ENCODE peak calls at places on chromosome 6, in eight cellular contexts. N is stomach, Q is H1, B is uterus, Y is HCT116, L is GM12878, G is upper lobe of left lung, I is body of pancreas. R is an unnamed sample.

GRCh38 chr6:88520445-88520844 is 354.3 kb upstream of the CNR1 start:
- DNase-seq in Y (no peak), N (no peak), Q (no peak), B (no peak), I (no peak), L (no peak), G (no peak), R (no peak)

GRCh38 chr6:139126255-139126654 is 8.6 kb upstream of the HECA start:
- DNase-seq in L (no peak), Y (no peak), B (no peak), N (no peak), Q (no peak), I (no peak), G (no peak), R (no peak)

GRCh38 chr6:128521302-128521632 is 868 bp upstream of the PTPRK start:
- DNase-seq in G (no peak), B (no peak), I (no peak), N (no peak), Q (no peak), L (no peak), Y (no peak), R (no peak)

GRCh38 chr6:73796881-73797280 is 100.9 kb downstream of the CD109 start:
- DNase-seq in Q (no peak), L (no peak), N (no peak), I (no peak), Y (no peak), G (no peak), B (no peak), R (no peak)

GRCh38 chr6:159934181-159934580 is 34.7 kb upstream of the IGF2R start:
- DNase-seq in I (no peak), B (no peak), Y (no peak), L (no peak), N (no peak), G (no peak), Q (no peak), R (no peak)

GRCh38 chr6:75275067-75275466 is 9.5 kb downstream of the TMEM30A start:
- DNase-seq in N (no peak), G (no peak), Q (no peak), I (no peak), L (no peak), Y (no peak), B (no peak), R (no peak)

GRCh38 chr6:118370722-118371121 is 177.4 kb upstream of the PLN start:
- DNase-seq in Q (no peak), L (no peak), N (no peak), B (no peak), Y (no peak), G (no peak), I (no peak), R (no peak)

GRCh38 chr6:68196645-68197044 is 438.4 kb upstream of the ADGRB3 start:
- DNase-seq in Q (no peak), B (no peak), G (no peak), I (no peak), Y (no peak), N (no peak), L (no peak), R (no peak)

GRCh38 chr6:47168176-47168575 is 126.0 kb upstream of the ADGRF1 start:
- DNase-seq in B (peak), N (peak), L (no peak), I (no peak), G (peak), Q (no peak), Y (peak), R (no peak)

GRCh38 chr6:133542056-133542821 is 301.1 kb downstream of the EYA4 start:
- DNase-seq in Q (no peak), Y (no peak), G (no peak), B (no peak), L (no peak), I (no peak), N (no peak), R (no peak)

GRCh38 chr6:142420822-142421221 is 119.0 kb downstream of the ADGRG6 start:
- DNase-seq in N (no peak), Q (no peak), G (no peak), B (no peak), I (no peak), Y (no peak), L (no peak), R (no peak)

GRCh38 chr6:155832596-155832995 is 377.0 kb upstream of the NOX3 start:
- DNase-seq in I (no peak), L (no peak), B (no peak), G (no peak), N (no peak), Q (peak), Y (no peak), R (no peak)

GRCh38 chr6:57822896-57823358 is 505.5 kb downstream of the PRIM2 start:
- DNase-seq in Y (no peak), Q (peak), L (no peak), I (no peak), G (no peak), B (no peak), N (no peak), R (no peak)

GRCh38 chr6:100614386-100614785 is 149.7 kb upstream of the SIM1 start:
- DNase-seq in Q (no peak), Y (no peak), I (no peak), L (no peak), G (no peak), N (no peak), B (no peak), R (no peak)

GRCh38 chr6:129593233-129593564 is 116.8 kb downstream of the ARHGAP18 start:
- DNase-seq in Q (no peak), I (no peak), Y (no peak), B (no peak), L (no peak), G (no peak), N (no peak), R (no peak)

GRCh38 chr6:21033575-21034026 is 499.3 kb downstream of the CDKAL1 start:
- DNase-seq in Y (no peak), B (peak), I (peak), N (no peak), G (no peak), L (no peak), Q (no peak), R (no peak)

GRCh38 chr6:37807656-37808055 is 11.9 kb upstream of the ZFAND3 start:
- DNase-seq in Q (no peak), N (no peak), I (peak), B (no peak), G (no peak), L (no peak), Y (no peak), R (no peak)

GRCh38 chr6:32069878-32070515 is 31.8 kb downstream of the CYP21A2 start:
- DNase-seq in B (no peak), I (no peak), Q (no peak), Y (no peak), G (no peak), L (no peak), N (no peak), R (no peak)

GRCh38 chr6:106422551-106422950 is 62.0 kb downstream of the CRYBG1 start:
- DNase-seq in L (no peak), Y (no peak), I (no peak), Q (no peak), N (no peak), G (no peak), B (no peak), R (no peak)

GRCh38 chr6:81238390-81238789 is 514.1 kb downstream of the TENT5A start:
- DNase-seq in Y (no peak), B (no peak), N (no peak), Q (no peak), I (no peak), L (no peak), G (no peak), R (no peak)

GRCh38 chr6:2755456-2755855 is 4.7 kb upstream of the MYLK4 start:
- DNase-seq in N (no peak), I (no peak), L (no peak), Y (no peak), Q (no peak), G (no peak), B (no peak), R (no peak)

GRCh38 chr6:2754911-2755310 is 4.2 kb upstream of the MYLK4 start:
- DNase-seq in G (no peak), N (no peak), B (no peak), Q (no peak), Y (no peak), L (no peak), I (no peak), R (no peak)

GRCh38 chr6:2758980-2759379 is 6.2 kb upstream of the WRNIP1 start:
- DNase-seq in Q (no peak), I (no peak), G (no peak), N (no peak), B (no peak), Y (no peak), L (no peak), R (no peak)

GRCh38 chr6:2756245-2756644 is 5.5 kb upstream of the MYLK4 start:
- DNase-seq in Y (no peak), L (no peak), N (no peak), I (no peak), B (no peak), G (no peak), Q (no peak), R (no peak)

GRCh38 chr6:2756687-2757224 is 6.0 kb upstream of the MYLK4 start:
- DNase-seq in B (no peak), I (no peak), Q (no peak), N (no peak), G (no peak), L (no peak), Y (no peak), R (no peak)
- H3K27ac ChIP-seq in B (no peak), I (no peak), Q (no peak), N (no peak), G (no peak), L (no peak), Y (no peak), R (no peak)

DNA sequence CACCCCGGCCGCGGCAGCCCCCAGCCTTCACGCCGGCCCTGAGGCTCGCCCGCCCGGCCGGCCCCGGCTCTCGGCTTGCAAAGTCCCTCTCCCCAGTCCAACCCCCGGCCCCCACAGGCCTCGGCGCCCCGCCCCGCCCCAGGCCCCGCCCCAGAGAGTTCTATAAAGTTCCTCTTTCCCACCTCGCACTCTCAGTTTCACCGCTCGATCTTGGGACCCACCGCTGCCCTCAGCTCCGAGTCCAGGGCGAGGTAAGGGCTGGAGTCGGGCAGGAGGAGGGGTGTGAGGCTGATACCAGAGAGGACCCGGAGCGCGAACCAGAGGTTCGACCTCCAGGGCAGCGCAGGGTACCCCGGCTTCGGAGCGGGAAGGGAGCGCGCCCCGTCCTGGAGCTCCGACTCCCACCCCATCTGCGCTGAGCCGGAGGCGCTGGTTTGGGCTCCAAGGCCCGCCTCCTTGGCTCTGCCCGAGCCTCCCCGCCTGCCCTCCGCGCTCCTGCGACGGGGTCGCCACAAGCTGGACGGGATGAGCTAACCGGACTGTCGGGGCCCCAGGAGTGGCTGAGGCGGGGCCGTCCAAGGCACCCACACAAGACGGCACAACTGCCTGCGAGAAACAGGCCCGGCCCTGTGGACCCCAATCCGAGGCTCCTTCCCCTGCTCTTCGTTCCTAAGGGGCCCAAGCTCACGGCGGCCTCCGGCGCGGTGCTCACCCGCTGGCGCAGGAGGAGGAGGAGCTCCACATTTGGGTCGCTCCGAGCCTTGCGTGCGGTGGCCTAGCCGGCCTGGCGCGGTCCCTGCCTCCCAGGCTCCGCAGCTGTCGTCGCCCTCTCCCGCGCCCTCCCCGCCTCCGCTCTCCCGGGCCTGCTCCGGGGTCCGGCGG is at the start of gene IRF4:
- DNase-seq in L (no peak), I (no peak), G (no peak), N (no peak), Y (no peak), Q (no peak), B (no peak), R (peak)
- TF ChIP-seq POLR2A in L (peak), I (no peak), G (no peak), N (no peak), Y (no peak), Q (peak), B (no peak), R (no peak)

DNA sequence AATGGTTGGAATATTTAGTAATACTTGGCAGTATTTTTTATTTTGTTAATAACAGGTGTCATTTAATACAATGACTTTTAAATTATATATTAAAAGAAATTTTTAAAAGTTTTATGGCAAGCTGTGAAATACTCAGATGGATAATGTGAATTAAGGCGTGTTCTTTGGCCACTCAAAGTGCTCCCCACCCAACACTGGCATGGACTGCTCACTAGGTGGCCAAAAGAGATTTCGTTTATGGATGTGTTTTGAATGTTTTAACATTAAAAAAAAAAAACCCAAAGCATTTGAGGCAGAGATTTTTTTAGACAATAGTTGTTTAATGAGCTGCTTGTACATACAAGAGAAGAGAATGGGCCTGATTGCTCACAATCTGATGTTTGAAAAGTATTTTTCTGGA is 86.5 kb downstream of the QKI start:
- DNase-seq in Q (no peak), G (no peak), I (no peak), Y (no peak), N (no peak), L (no peak), B (no peak), R (no peak)
- H3K27ac ChIP-seq in Q (no peak), G (no peak), I (no peak), Y (no peak), N (no peak), L (no peak), B (no peak), R (no peak)

GRCh38 chr6:26054937-26055669 is 32.1 kb upstream of the HFE start:
- DNase-seq in N (peak), I (peak), Y (peak), G (peak), Q (peak), L (peak), B (peak), R (peak)
- TF ChIP-seq POLR2A in N (no peak), I (peak), Y (no peak), G (peak), Q (peak), L (peak), B (peak), R (no peak)

DNA sequence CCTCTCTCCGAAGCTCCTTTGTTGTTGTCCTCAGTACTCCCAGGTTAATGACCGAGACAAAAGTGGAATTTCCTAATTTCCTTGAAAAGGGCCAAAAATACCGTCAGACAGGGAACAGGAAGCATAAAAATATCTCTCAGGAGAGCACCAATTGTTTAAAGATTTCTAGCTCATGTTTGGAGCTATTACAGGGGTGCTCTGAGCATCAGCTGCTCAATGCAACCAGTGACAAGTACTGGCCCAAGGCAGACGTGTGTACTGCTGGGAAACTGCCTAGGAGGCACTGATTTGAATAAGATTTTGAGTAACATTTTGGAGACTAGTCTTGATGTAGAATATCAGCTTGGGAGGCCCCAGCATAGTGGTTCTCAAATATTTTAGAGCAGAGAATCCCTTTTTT is 17.3 kb downstream of the LAMA4 start:
- DNase-seq in I (no peak), B (no peak), Q (no peak), L (no peak), N (no peak), Y (no peak), G (no peak), R (no peak)
- H3K27ac ChIP-seq in I (no peak), B (peak), Q (no peak), L (no peak), N (no peak), Y (no peak), G (peak), R (no peak)

R was measured in spleen.